ENCODE peak calls at places on chromosomes 16 and 17, in eight cellular contexts. F is uterus, K is breast epithelium, C is epithelial cell of esophagus, A is astrocyte of the cerebellum, T is body of pancreas, S is kidney epithelial cell, R is brain microvascular endothelial cell. L is an unnamed sample.

GRCh38 chr17:8371786-8372185 is 4.7 kb downstream of the KRABD2 start:
- DNase-seq in F (no peak), K (no peak), C (no peak), A (no peak), T (no peak), S (no peak), R (no peak), L (no peak)

GRCh38 chr16:2398520-2398919 is 30.7 kb upstream of the CCNF start:
- DNase-seq in F (no peak), K (no peak), C (peak), A (no peak), T (no peak), S (no peak), R (no peak), L (no peak)

GRCh38 chr16:50246299-50247122 is 19.8 kb upstream of the ADCY7 start:
- DNase-seq in F (no peak), K (peak), C (no peak), A (no peak), T (no peak), S (no peak), R (no peak), L (peak)

GRCh38 chr17:78923660-78924453 is 1.3 kb downstream of the TIMP2 start:
- DNase-seq in F (peak), K (peak), C (peak), A (no peak), T (peak), S (no peak), R (no peak), L (peak)

GRCh38 chr16:22190169-22191088 is 15.6 kb upstream of the EEF2K start:
- DNase-seq in F (peak), K (peak), C (peak), A (peak), T (peak), S (peak), R (peak), L (peak)

GRCh38 chr17:77456271-77456950 is 315.6 kb downstream of the SEC14L1 start:
- DNase-seq in F (no peak), K (no peak), C (no peak), A (no peak), T (no peak), S (no peak), R (no peak), L (no peak)

GRCh38 chr17:19004601-19005441 is at the start of gene FAM83G:
- DNase-seq in F (peak), K (peak), C (peak), A (peak), T (peak), S (no peak), R (peak), L (peak)

GRCh38 chr17:76088041-76088867 is 9.3 kb downstream of the ZACN start:
- DNase-seq in F (no peak), K (no peak), C (no peak), A (no peak), T (no peak), S (no peak), R (no peak), L (no peak)

GRCh38 chr17:2090804-2091534 is 36.1 kb downstream of the HIC1 start:
- DNase-seq in F (peak), K (no peak), C (peak), A (peak), T (no peak), S (peak), R (peak), L (peak)

GRCh38 chr17:48113201-48113676 is 5.7 kb downstream of the SNX11 start:
- DNase-seq in F (no peak), K (no peak), C (no peak), A (no peak), T (no peak), S (no peak), R (no peak), L (no peak)

GRCh38 chr16:21159281-21159951 is 942 bp downstream of the LDAF1 start:
- DNase-seq in F (peak), K (peak), C (peak), A (no peak), T (peak), S (no peak), R (no peak), L (no peak)

GRCh38 chr17:81337449-81337848 is 42.3 kb upstream of the SLC38A10 start:
- DNase-seq in F (no peak), K (no peak), C (no peak), A (no peak), T (peak), S (no peak), R (no peak), L (no peak)

GRCh38 chr16:86512301-86512859 is 2.1 kb downstream of the FOXF1 start:
- DNase-seq in F (no peak), K (no peak), C (no peak), A (no peak), T (no peak), S (no peak), R (no peak), L (peak)

GRCh38 chr16:78676351-78676750 is 576.9 kb downstream of the WWOX start:
- DNase-seq in F (no peak), K (no peak), C (no peak), A (no peak), T (no peak), S (no peak), R (no peak), L (no peak)

GRCh38 chr17:79887451-79887991 is 48.3 kb upstream of the CBX4 start:
- DNase-seq in F (no peak), K (no peak), C (no peak), A (no peak), T (no peak), S (no peak), R (no peak), L (no peak)

GRCh38 chr17:79989106-79989835 is 46.4 kb downstream of the TBC1D16 start:
- DNase-seq in F (no peak), K (no peak), C (no peak), A (no peak), T (no peak), S (no peak), R (no peak), L (no peak)

GRCh38 chr16:11668590-11669379 is 530 bp downstream of the SNN start:
- DNase-seq in F (peak), K (no peak), C (no peak), A (no peak), T (no peak), S (no peak), R (no peak), L (no peak)

GRCh38 chr17:83198366-83199341 is 119.2 kb downstream of the METRNL start:
- DNase-seq in F (no peak), K (peak), C (no peak), A (no peak), T (no peak), S (no peak), R (no peak), L (no peak)

GRCh38 chr17:80529104-80529903 is 15.3 kb upstream of the RPTOR start:
- DNase-seq in F (no peak), K (no peak), C (no peak), A (no peak), T (no peak), S (no peak), R (no peak), L (no peak)

GRCh38 chr16:48607056-48607825 is 2.7 kb downstream of the N4BP1 start:
- DNase-seq in F (no peak), K (peak), C (peak), A (no peak), T (no peak), S (no peak), R (peak), L (no peak)

GRCh38 chr17:50428831-50429424 is 2.9 kb downstream of the ACSF2 start:
- DNase-seq in F (no peak), K (peak), C (peak), A (no peak), T (no peak), S (no peak), R (no peak), L (no peak)

GRCh38 chr16:86414991-86415740 is 95.2 kb upstream of the FOXF1 start:
- DNase-seq in F (peak), K (no peak), C (no peak), A (no peak), T (no peak), S (no peak), R (no peak), L (no peak)

GRCh38 chr16:78893340-78893739 is 707.2 kb downstream of the MAF start:
- DNase-seq in F (no peak), K (no peak), C (no peak), A (no peak), T (no peak), S (no peak), R (no peak), L (no peak)

GRCh38 chr16:15033309-15033707 is 22.6 kb downstream of the NTAN1 start:
- DNase-seq in F (no peak), K (no peak), C (no peak), A (no peak), T (no peak), S (no peak), R (no peak), L (no peak)

GRCh38 chr17:36722121-36722902 is 120.9 kb downstream of the MRM1 start:
- DNase-seq in F (peak), K (no peak), C (no peak), A (no peak), T (peak), S (no peak), R (no peak), L (peak)

GRCh38 chr16:67862623-67863583 is 9.9 kb upstream of the EDC4 start:
- DNase-seq in F (peak), K (no peak), C (peak), A (no peak), T (peak), S (no peak), R (peak), L (no peak)

GRCh38 chr17:82353484-82353883 is 5.6 kb upstream of the TEX19 start:
- DNase-seq in F (no peak), K (no peak), C (no peak), A (no peak), T (no peak), S (no peak), R (no peak), L (no peak)

GRCh38 chr16:48613061-48613957 is 3.3 kb upstream of the N4BP1 start:
- DNase-seq in F (no peak), K (no peak), C (peak), A (no peak), T (no peak), S (no peak), R (peak), L (no peak)

GRCh38 chr17:73197141-73197540 is 4.3 kb downstream of the COG1 start:
- DNase-seq in F (no peak), K (no peak), C (no peak), A (no peak), T (no peak), S (no peak), R (no peak), L (no peak)

GRCh38 chr17:50199651-50200446 is 1.6 kb downstream of the COL1A1 start:
- DNase-seq in F (peak), K (peak), C (peak), A (peak), T (peak), S (no peak), R (peak), L (peak)

GRCh38 chr16:66457888-66458287 is 30.8 kb downstream of the BEAN1 start:
- DNase-seq in F (no peak), K (no peak), C (peak), A (no peak), T (no peak), S (peak), R (no peak), L (no peak)

GRCh38 chr16:56980792-56981724 is 8.3 kb upstream of the NLRC5 start:
- DNase-seq in F (no peak), K (no peak), C (no peak), A (no peak), T (no peak), S (no peak), R (no peak), L (no peak)

GRCh38 chr17:66371561-66371960 is 69.1 kb downstream of the PRKCA start:
- DNase-seq in F (no peak), K (no peak), C (no peak), A (no peak), T (no peak), S (no peak), R (no peak), L (peak)

GRCh38 chr17:75564195-75564594 is 23.4 kb upstream of the MYO15B start:
- DNase-seq in F (no peak), K (no peak), C (no peak), A (no peak), T (no peak), S (no peak), R (no peak), L (no peak)

GRCh38 chr16:50267151-50267631 is 840 bp downstream of the ADCY7 start:
- DNase-seq in F (no peak), K (no peak), C (no peak), A (no peak), T (no peak), S (no peak), R (no peak), L (no peak)

GRCh38 chr17:34412965-34413441 is 50.0 kb upstream of the CCL1 start:
- DNase-seq in F (no peak), K (no peak), C (peak), A (no peak), T (no peak), S (no peak), R (no peak), L (no peak)

DNA sequence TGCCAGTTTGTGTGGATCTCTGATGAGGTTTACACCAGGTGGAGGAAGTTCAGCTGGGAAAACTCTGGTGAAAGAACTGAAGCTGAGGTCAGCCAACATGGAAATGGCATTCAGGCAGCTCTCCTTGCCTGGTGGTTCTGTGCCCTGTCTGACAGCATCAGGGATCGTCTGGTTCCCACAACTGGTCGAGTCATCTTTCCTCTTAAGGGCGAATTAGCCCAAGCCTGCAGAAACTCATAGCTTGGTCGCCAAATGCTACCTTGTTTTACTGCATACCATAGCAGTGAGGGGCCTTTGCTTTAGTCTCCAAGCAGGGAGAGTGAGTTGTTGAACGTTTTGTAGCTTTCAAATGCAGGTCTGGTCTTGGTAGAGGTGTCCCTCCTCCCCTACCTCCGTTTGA is 7.2 kb downstream of the PLCG2 start:
- DNase-seq in F (no peak), K (no peak), C (peak), A (peak), T (no peak), S (peak), R (peak), L (peak)
- H3K4me3 ChIP-seq in F (no peak), K (no peak), C (no peak), A (no peak), T (no peak), S (no peak), R (no peak), L (no peak)

GRCh38 chr16:88771294-88771772 is 13.7 kb downstream of the PIEZO1 start:
- DNase-seq in F (no peak), K (no peak), C (no peak), A (no peak), T (no peak), S (no peak), R (no peak), L (no peak)

GRCh38 chr16:88774544-88775393 is 10.3 kb downstream of the PIEZO1 start:
- DNase-seq in F (no peak), K (no peak), C (no peak), A (no peak), T (no peak), S (no peak), R (no peak), L (no peak)

GRCh38 chr16:88770459-88771293 is 14.3 kb downstream of the PIEZO1 start:
- DNase-seq in F (peak), K (peak), C (peak), A (no peak), T (peak), S (peak), R (peak), L (peak)

GRCh38 chr16:88773812-88774291 is 11.2 kb downstream of the PIEZO1 start:
- DNase-seq in F (no peak), K (no peak), C (no peak), A (no peak), T (no peak), S (no peak), R (peak), L (peak)

DNA sequence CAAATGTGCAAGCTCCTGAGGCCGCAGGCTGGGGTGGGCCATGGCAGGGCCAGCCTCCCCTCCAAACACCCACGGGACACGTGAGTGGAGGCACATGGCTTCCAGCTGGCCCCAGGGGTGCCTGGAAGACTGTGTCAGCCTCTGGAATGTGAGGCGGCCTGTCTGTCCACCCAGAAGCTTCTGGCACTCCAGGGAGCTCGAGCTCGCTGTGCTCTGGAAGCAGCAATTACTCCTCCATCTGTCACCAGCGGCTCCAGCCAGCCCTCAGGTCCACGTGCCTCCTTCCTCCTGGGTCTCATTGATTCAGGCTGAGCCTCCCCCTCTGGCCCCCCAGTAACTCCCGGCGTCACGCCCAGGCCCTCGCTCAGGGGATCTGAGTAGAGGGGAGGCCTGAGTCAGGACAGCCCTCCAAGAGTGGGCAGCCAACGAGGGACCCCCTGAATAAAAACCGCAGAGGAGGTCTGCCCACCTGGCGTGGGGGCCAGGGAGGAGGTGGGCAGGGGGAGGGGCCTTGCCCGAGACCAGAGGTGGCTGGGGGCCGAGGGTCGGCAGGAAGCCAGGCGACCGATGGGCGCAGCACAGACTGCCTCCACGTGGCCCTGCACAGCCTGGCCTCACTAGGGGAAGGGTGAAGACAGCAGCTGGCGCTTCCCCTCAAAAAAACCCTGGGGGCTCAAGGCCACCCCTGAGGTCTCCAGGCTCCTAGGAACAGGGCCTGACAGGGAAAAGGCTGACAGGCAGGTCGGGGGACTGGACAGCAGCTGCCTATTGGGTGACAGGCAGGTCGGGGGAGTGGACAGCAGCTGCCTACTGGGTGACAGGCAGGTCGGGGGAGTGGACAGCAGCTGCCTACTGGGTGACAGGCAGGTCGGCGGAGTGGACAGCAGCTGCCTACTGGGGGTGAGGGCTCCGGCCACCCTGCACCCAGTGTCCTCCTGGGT is 11.9 kb downstream of the PIEZO1 start:
- DNase-seq in F (no peak), K (peak), C (peak), A (peak), T (peak), S (no peak), R (peak), L (peak)
- H3K4me3 ChIP-seq in F (no peak), K (peak), C (no peak), A (no peak), T (no peak), S (no peak), R (no peak), L (no peak)

GRCh38 chr17:74454197-74455024 is 12.0 kb upstream of the CD300A start:
- DNase-seq in F (peak), K (no peak), C (peak), A (no peak), T (peak), S (no peak), R (peak), L (peak)
- H3K4me3 ChIP-seq in F (peak), K (peak), C (peak), A (peak), T (no peak), S (peak), R (peak), L (peak)

DNA sequence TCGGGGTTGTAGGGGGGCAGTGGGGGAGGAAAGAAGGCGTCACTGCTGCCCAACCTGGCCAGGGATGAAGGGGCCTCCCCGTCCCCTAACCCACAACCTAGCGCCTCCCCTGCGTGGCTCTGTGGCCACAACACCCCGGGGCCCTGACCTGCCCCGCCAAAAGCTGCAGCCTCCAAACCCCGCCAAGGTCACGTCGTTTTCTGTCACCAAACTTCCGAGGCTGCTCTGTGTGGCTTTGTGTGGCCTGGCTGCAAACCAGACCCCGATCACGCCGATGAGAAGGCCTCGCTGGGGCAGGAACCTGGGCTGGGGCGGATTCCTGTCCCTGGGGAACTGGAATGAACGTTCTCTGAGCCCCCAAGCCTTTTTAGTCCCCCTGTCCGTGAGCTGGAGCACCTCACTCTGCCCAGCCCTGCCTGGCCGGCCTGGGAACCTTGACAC is 30.5 kb upstream of the CIBAR2 start:
- DNase-seq in F (no peak), K (no peak), C (no peak), A (no peak), T (no peak), S (no peak), R (no peak), L (no peak)
- H3K4me3 ChIP-seq in F (no peak), K (no peak), C (no peak), A (no peak), T (no peak), S (no peak), R (no peak), L (no peak)

GRCh38 chr16:4261557-4262172 is 11.2 kb downstream of the TFAP4 start:
- DNase-seq in F (peak), K (no peak), C (peak), A (no peak), T (peak), S (no peak), R (no peak), L (peak)
- H3K4me3 ChIP-seq in F (no peak), K (no peak), C (no peak), A (no peak), T (no peak), S (no peak), R (no peak), L (no peak)

L was measured in MG63.